ENCODE peak calls at places on chromosomes 11 and 22, in eight cellular contexts. G is CD8-positive, alpha-beta memory T cell; S is uterus; V is kidney; Q is aorta; R is upper lobe of right lung; H is neural progenitor cell; K is astrocyte. X is an unnamed sample.

GRCh38 chr11:72493426-72494108 is 59.2 kb upstream of the CLPB start:
- DNase-seq in G (no peak), S (no peak), V (no peak), Q (no peak), R (no peak), H (peak; percentile 33), K (peak; percentile 37), X (no peak)

GRCh38 chr11:10522921-10523320 is 18.1 kb downstream of the RNF141 start:
- DNase-seq in G (no peak), S (peak; percentile 33), V (no peak), Q (no peak), R (no peak), H (no peak), K (peak; percentile 16), X (no peak)

GRCh38 chr11:76095891-76096290 is 110.4 kb downstream of the WNT11 start:
- DNase-seq in G (no peak), S (no peak), V (no peak), Q (no peak), R (no peak), H (no peak), K (no peak), X (no peak)

GRCh38 chr11:58968251-58968711 is 29.0 kb downstream of the GLYATL1 start:
- DNase-seq in G (no peak), S (no peak), V (peak; percentile 51), Q (no peak), R (no peak), H (peak; percentile 70), K (no peak), X (no peak)

GRCh38 chr11:79352304-79352703 is 88.5 kb downstream of the TENM4 start:
- DNase-seq in G (no peak), S (no peak), V (no peak), Q (no peak), R (no peak), H (no peak), K (no peak), X (no peak)

GRCh38 chr11:102831128-102831708 is 12.2 kb downstream of the MMP3 start:
- DNase-seq in G (no peak), S (peak; percentile 20), V (no peak), Q (peak; percentile 70), R (peak; percentile 77), H (peak; percentile 69), K (no peak), X (peak; percentile 46)

GRCh38 chr11:131942878-131943277 is 572.5 kb downstream of the NTM start:
- DNase-seq in G (no peak), S (no peak), V (no peak), Q (no peak), R (no peak), H (no peak), K (no peak), X (no peak)

GRCh38 chr22:49999063-49999900 is 13.3 kb downstream of the IL17REL start:
- DNase-seq in G (no peak), S (no peak), V (peak; percentile 59), Q (peak; percentile 46), R (peak; percentile 63), H (peak; percentile 80), K (no peak), X (peak; percentile 89)

GRCh38 chr11:19404787-19405186 is 164.0 kb upstream of the E2F8 start:
- DNase-seq in G (no peak), S (no peak), V (no peak), Q (no peak), R (no peak), H (no peak), K (no peak), X (no peak)

GRCh38 chr22:38751422-38752346 is 4.1 kb downstream of the SUN2 start:
- DNase-seq in G (peak; percentile 91), S (no peak), V (peak; percentile 87), Q (peak; percentile 81), R (peak; percentile 87), H (no peak), K (no peak), X (peak; percentile 94)

GRCh38 chr11:92717240-92717639 is 252.2 kb upstream of the MTNR1B start:
- DNase-seq in G (no peak), S (no peak), V (no peak), Q (no peak), R (no peak), H (no peak), K (no peak), X (no peak)

GRCh38 chr11:121329786-121330395 is 37.3 kb downstream of the SC5D start:
- DNase-seq in G (no peak), S (no peak), V (no peak), Q (no peak), R (no peak), H (no peak), K (no peak), X (no peak)

GRCh38 chr11:117315285-117316196 is 515 bp downstream of the BACE1 start:
- DNase-seq in G (peak; percentile 20), S (peak; percentile 33), V (peak; percentile 73), Q (no peak), R (no peak), H (no peak), K (no peak), X (no peak)

GRCh38 chr11:96149743-96150555 is 193.0 kb downstream of the MAML2 start:
- DNase-seq in G (no peak), S (no peak), V (no peak), Q (no peak), R (no peak), H (no peak), K (peak; percentile 92), X (no peak)

GRCh38 chr11:18016789-18017188 is 3.9 kb upstream of the SERGEF start:
- DNase-seq in G (no peak), S (no peak), V (no peak), Q (no peak), R (no peak), H (no peak), K (no peak), X (no peak)

GRCh38 chr11:12556788-12557384 is 117.3 kb upstream of the TEAD1 start:
- DNase-seq in G (no peak), S (peak; percentile 75), V (peak; percentile 89), Q (peak; percentile 86), R (no peak), H (peak; percentile 66), K (peak; percentile 96), X (no peak)

GRCh38 chr11:74009675-74010305 is 905 bp upstream of the UCP3 start:
- DNase-seq in G (no peak), S (no peak), V (no peak), Q (no peak), R (no peak), H (no peak), K (no peak), X (no peak)

GRCh38 chr22:19837915-19838314 is 16.8 kb downstream of the GNB1L start:
- DNase-seq in G (no peak), S (no peak), V (no peak), Q (no peak), R (no peak), H (no peak), K (no peak), X (no peak)

GRCh38 chr11:6333112-6333511 is 12.8 kb upstream of the CAVIN3 start:
- DNase-seq in G (no peak), S (no peak), V (no peak), Q (no peak), R (no peak), H (no peak), K (no peak), X (no peak)

GRCh38 chr22:45863981-45864751 is 112.8 kb downstream of the WNT7B start:
- DNase-seq in G (peak; percentile 57), S (peak; percentile 46), V (peak; percentile 81), Q (peak; percentile 67), R (peak; percentile 87), H (peak; percentile 80), K (peak; percentile 77), X (peak; percentile 70)

GRCh38 chr11:124536520-124536919 is 6.9 kb downstream of the OR8B12 start:
- DNase-seq in G (no peak), S (no peak), V (peak; percentile 70), Q (peak; percentile 78), R (no peak), H (peak; percentile 50), K (peak; percentile 40), X (peak; percentile 37)

GRCh38 chr11:62545437-62546243 is 966 bp downstream of the AHNAK start:
- DNase-seq in G (no peak), S (peak; percentile 97), V (peak; percentile 98), Q (peak; percentile 96), R (peak; percentile 95), H (peak; percentile 87), K (peak; percentile 89), X (peak; percentile 96)
- H3K4me1 ChIP-seq in G (peaks cover 54% of the 10 kb centered on the region), S (peaks cover 6% of the 10 kb centered on the region), V (peaks cover 28% of the 10 kb centered on the region), Q (no peaks in the 10 kb centered on the region), R (peaks cover 72% of the 10 kb centered on the region), H (peaks cover 20% of the 10 kb centered on the region), K (peaks cover 52% of the 10 kb centered on the region), X (peaks cover 78% of the 10 kb centered on the region)

DNA sequence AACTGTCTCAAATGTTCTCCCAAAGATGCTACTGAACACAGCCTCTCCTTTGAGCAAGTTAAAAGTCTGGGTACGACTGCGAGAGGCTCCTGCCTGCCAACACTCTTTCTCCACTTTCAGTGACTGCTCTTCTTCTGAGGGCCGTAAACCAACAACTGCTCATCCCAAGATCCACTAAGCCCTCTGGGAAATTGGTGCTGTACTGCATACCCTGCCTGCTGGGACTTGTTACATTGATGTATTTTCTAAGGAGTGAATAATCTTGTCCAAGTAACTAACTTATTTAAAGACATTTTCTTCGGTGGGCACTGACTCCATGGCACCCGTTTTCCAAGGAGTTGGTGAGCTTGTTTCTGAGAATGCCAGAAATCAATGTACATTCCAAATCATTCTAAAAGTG is 87.2 kb downstream of the ZNF280B start:
- DNase-seq in G (no peak), S (no peak), V (no peak), Q (no peak), R (no peak), H (no peak), K (no peak), X (no peak)
- H3K36me3 ChIP-seq in G (no peaks in the 10 kb centered on the region), S (no peaks in the 10 kb centered on the region), V (no peaks in the 10 kb centered on the region), Q (no peaks in the 10 kb centered on the region), R (no peaks in the 10 kb centered on the region), H (no peaks in the 10 kb centered on the region), K (no peaks in the 10 kb centered on the region), X (no peaks in the 10 kb centered on the region)

DNA sequence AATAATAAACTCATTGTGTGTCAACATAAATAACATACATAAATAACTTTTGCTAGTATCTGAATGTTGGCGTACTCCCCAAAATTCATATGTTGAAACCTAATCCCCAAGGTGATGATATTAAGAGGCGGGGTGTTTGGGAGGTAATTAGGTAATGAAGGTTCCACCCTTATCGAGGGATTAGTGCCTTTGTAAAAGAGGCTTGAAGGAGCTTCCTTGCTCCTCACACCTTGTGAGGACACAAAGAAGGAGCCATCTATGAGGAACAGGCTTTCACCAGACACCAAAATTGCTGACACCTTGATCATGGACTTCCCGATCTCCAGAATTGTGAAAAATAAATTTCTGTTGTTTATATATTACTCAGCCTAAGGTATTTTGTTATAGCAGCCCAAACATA is 33.9 kb upstream of the CXCR5 start:
- DNase-seq in G (no peak), S (no peak), V (no peak), Q (no peak), R (no peak), H (no peak), K (no peak), X (no peak)
- H3K4me1 ChIP-seq in G (no peaks in the 10 kb centered on the region), S (no peaks in the 10 kb centered on the region), V (no peaks in the 10 kb centered on the region), Q (no peaks in the 10 kb centered on the region), R (no peaks in the 10 kb centered on the region), H (peaks cover 6% of the 10 kb centered on the region), K (no peaks in the 10 kb centered on the region), X (no peaks in the 10 kb centered on the region)

DNA sequence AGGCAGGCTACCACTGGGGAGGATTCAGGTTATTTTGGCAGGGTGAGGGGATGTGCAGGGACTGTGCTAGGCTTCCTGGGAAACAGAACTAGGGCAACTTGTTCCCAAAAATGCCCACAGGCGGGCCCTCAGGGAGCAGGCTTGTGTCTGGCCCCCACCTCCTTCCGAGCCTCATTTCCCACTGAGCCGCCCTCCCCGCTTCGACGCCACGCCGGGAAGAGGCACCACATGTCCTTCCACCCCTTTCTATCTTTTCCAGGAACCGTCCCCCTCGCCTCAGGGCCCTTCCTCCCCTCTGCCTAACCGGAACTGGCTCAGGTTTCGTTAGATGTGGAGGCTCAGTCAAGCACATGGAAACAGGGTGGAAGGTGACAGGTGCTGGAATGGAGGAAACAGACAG is 9.4 kb upstream of the CHADL start:
- DNase-seq in G (no peak), S (no peak), V (no peak), Q (no peak), R (no peak), H (no peak), K (no peak), X (no peak)
- H3K36me3 ChIP-seq in G (peaks cover 38% of the 10 kb centered on the region), S (no peaks in the 10 kb centered on the region), V (peaks cover 21% of the 10 kb centered on the region), Q (peaks cover 2% of the 10 kb centered on the region), R (peaks cover 90% of the 10 kb centered on the region), H (no peaks in the 10 kb centered on the region), K (peaks cover 35% of the 10 kb centered on the region), X (no peaks in the 10 kb centered on the region)

X was measured in left lung.